ENCODE peak calls at places on chromosomes 12 and 14, in nine cellular contexts. J is choroid plexus epithelial cell; X is Jurkat, Clone E6-1; F is fibroblast of lung; O is heart left ventricle; D is GM23338; I is AG04450; P is PC-3; L is right cardiac atrium. K is an unnamed sample.
A peak's percentile ranks its signal among the peaks of the same experiment; 100 is the strongest.

GRCh38 chr12:52331833-52332232 is 10.6 kb upstream of the KRT83 start:
- DNase-seq in L (no peak), P (no peak), X (no peak), F (no peak), D (no peak), O (no peak), J (no peak), I (no peak), K (no peak)

GRCh38 chr12:60148109-60148508 is 552.3 kb downstream of the SLC16A7 start:
- DNase-seq in P (peak; percentile 84), X (no peak), I (peak; percentile 66), F (peak; percentile 82), L (no peak), D (no peak), O (no peak), J (peak; percentile 93), K (peak; percentile 97)

GRCh38 chr12:10361084-10361483 is 28.8 kb downstream of the KLRK1 start:
- DNase-seq in P (peak; percentile 8), J (peak; percentile 65), L (no peak), F (no peak), X (no peak), I (no peak), O (no peak), D (peak; percentile 74), K (no peak)

GRCh38 chr12:131250028-131250950 is 296.6 kb downstream of the ADGRD1 start:
- DNase-seq in F (no peak), O (peak; percentile 27), J (no peak), X (no peak), P (no peak), I (no peak), D (no peak), L (no peak), K (no peak)

GRCh38 chr12:132106921-132107320 is 37.2 kb downstream of the DDX51 start:
- DNase-seq in F (peak; percentile 20), L (no peak), P (peak; percentile 95), I (no peak), O (no peak), D (no peak), X (no peak), J (peak; percentile 72), K (no peak)

GRCh38 chr12:56007148-56007891 is 10.2 kb downstream of the SUOX start:
- DNase-seq in O (peak; percentile 94), D (peak; percentile 98), X (no peak), L (peak; percentile 90), P (peak; percentile 85), I (peak; percentile 53), F (peak; percentile 85), J (peak; percentile 83), K (peak; percentile 82)

GRCh38 chr12:80977356-80977755 is 39.6 kb upstream of the LIN7A start:
- DNase-seq in X (no peak), F (no peak), P (no peak), L (no peak), I (no peak), J (no peak), O (no peak), D (no peak), K (no peak)

GRCh38 chr12:70367268-70368141 is 1.4 kb downstream of the KCNMB4 start:
- DNase-seq in X (no peak), P (no peak), J (peak; percentile 30), F (peak; percentile 15), L (no peak), I (no peak), O (no peak), D (peak; percentile 30), K (peak; percentile 15)

GRCh38 chr14:61653507-61653906 is 41.8 kb upstream of the HIF1A start:
- DNase-seq in D (no peak), P (peak; percentile 94), O (peak; percentile 32), I (peak; percentile 53), J (peak; percentile 70), L (peak; percentile 35), X (no peak), F (peak; percentile 55), K (peak; percentile 82)

GRCh38 chr14:106277503-106277902 is 751.1 kb downstream of the TMEM121 start:
- DNase-seq in F (no peak), D (no peak), I (no peak), O (no peak), J (no peak), P (no peak), L (no peak), X (no peak), K (no peak)

GRCh38 chr12:750356-751191 is 1.8 kb upstream of the WNK1 start:
- DNase-seq in O (no peak), L (no peak), D (no peak), J (no peak), X (no peak), I (no peak), F (no peak), P (no peak), K (no peak)

GRCh38 chr12:62632521-62632920 is 165.9 kb downstream of the MON2 start:
- DNase-seq in I (no peak), X (no peak), D (peak; percentile 72), O (peak; percentile 84), F (peak; percentile 14), P (no peak), L (peak; percentile 67), J (peak; percentile 27), K (peak; percentile 76)

GRCh38 chr12:101747695-101748094 is 8.4 kb upstream of the SYCP3 start:
- DNase-seq in J (no peak), O (no peak), F (no peak), P (no peak), I (no peak), X (no peak), D (no peak), L (no peak), K (no peak)

GRCh38 chr12:131687346-131688125 is 23.4 kb upstream of the SFSWAP start:
- DNase-seq in D (no peak), F (no peak), P (no peak), O (no peak), I (no peak), L (no peak), J (no peak), X (no peak), K (no peak)

GRCh38 chr14:63343878-63344277 is 25.1 kb upstream of the GPHB5 start:
- DNase-seq in I (no peak), O (no peak), L (no peak), P (peak; percentile 87), D (no peak), J (peak; percentile 50), X (no peak), F (peak; percentile 71), K (peak; percentile 6)

GRCh38 chr12:126782083-126782482 is 1484.9 kb upstream of the TMEM132C start:
- DNase-seq in X (no peak), O (no peak), F (no peak), I (no peak), P (no peak), L (no peak), J (no peak), D (no peak), K (no peak)

GRCh38 chr12:54011665-54012532 is 3.1 kb downstream of the HOXC8 start:
- DNase-seq in I (no peak), F (no peak), D (peak; percentile 75), O (no peak), X (no peak), P (no peak), L (no peak), J (no peak), K (no peak)

GRCh38 chr12:53985358-53985899 is 483 bp downstream of the HOXC10 start:
- DNase-seq in L (no peak), J (no peak), O (peak; percentile 9), I (no peak), F (no peak), P (no peak), D (no peak), X (no peak), K (no peak)

GRCh38 chr12:9646794-9647622 is 22.5 kb upstream of the CLEC2D start:
- DNase-seq in F (peak; percentile 36), L (no peak), X (peak; percentile 55), O (no peak), D (peak; percentile 30), I (no peak), P (peak; percentile 1), J (peak; percentile 48), K (peak; percentile 13)

GRCh38 chr12:124569375-124570148 is 2.1 kb upstream of the NCOR2 start:
- DNase-seq in O (no peak), D (no peak), X (no peak), L (no peak), I (no peak), J (peak; percentile 30), P (no peak), F (no peak), K (no peak)

GRCh38 chr14:77025744-77026165 is 2.8 kb downstream of the IRF2BPL start:
- DNase-seq in O (no peak), D (peak; percentile 46), P (no peak), J (no peak), F (no peak), L (no peak), I (no peak), X (no peak), K (no peak)

GRCh38 chr14:103074699-103075341 is 9.2 kb upstream of the LBHD2 start:
- DNase-seq in O (peak; percentile 90), D (peak; percentile 57), X (no peak), P (peak; percentile 45), I (no peak), J (no peak), F (no peak), L (peak; percentile 94), K (peak; percentile 36)
- H3K4me3 ChIP-seq in O (peak overlapping the region; percentile 51), D (peak overlapping the region; percentile 84), X (no peak overlapping the region), P (peak overlapping the region; percentile 72), I (no peak overlapping the region), J (no peak overlapping the region), F (peak overlapping the region; percentile 45), L (peak overlapping the region; percentile 38), K (peak overlapping the region; percentile 59)

GRCh38 chr14:98200621-98201020 is 1071.4 kb downstream of the BCL11B start:
- DNase-seq in I (no peak), L (no peak), J (no peak), F (no peak), D (no peak), O (no peak), X (no peak), P (no peak), K (no peak)
- H3K4me3 ChIP-seq in I (no peak overlapping the region), L (no peak overlapping the region), J (no peak overlapping the region), F (no peak overlapping the region), D (no peak overlapping the region), O (no peak overlapping the region), X (no peak overlapping the region), P (no peak overlapping the region), K (no peak overlapping the region)

DNA sequence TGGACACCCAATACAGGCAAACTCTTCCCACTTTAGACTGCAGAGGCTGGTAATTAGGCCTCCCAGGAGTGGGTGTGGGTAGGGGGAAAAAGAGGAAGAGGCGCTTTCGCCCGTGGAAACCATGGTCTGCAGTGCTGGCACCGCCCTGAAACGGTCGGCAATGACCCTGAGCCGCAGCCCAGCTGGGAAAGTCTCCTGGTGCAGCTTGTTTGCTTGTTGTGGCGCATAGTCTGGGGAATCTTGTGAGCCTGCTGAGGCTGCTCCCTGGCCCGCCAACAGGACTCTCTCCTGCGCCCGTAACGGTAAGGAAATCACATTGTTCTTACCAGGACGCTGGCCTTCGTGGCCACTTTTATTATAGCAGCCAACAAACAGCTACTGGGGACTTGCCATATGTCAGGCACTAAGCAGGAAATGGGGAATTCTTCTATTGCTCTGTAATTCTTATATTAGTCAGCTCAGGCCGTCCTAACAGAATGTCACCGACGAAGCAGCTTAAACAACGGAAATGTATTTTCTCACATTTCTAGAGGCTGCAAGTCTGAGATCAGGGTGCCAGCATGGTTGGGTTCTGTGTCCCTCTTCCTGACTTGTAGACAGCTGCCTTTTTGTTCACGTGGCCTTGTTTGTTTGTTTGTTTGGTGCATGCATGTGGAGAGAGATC is 52.5 kb upstream of the RIN3 start:
- DNase-seq in F (peak; percentile 65), L (no peak), P (peak; percentile 17), O (peak; percentile 56), J (peak; percentile 74), X (no peak), I (no peak), D (peak; percentile 39), K (peak; percentile 58)
- H3K4me3 ChIP-seq in F (no peak overlapping the region), L (no peak overlapping the region), P (no peak overlapping the region), O (peak overlapping the region; percentile 14), J (no peak overlapping the region), X (no peak overlapping the region), I (no peak overlapping the region), D (no peak overlapping the region), K (no peak overlapping the region)

GRCh38 chr12:116735951-116736599 is 1.8 kb downstream of the SPRING1 start:
- DNase-seq in I (no peak), F (no peak), P (peak; percentile 50), J (no peak), X (no peak), O (no peak), L (no peak), D (no peak), K (no peak)
- H3K4me3 ChIP-seq in I (peak overlapping the region; percentile 91), F (peak overlapping the region; percentile 93), P (peak overlapping the region; percentile 97), J (peak overlapping the region; percentile 17), X (no peak overlapping the region), O (no peak overlapping the region), L (peak overlapping the region; percentile 90), D (peak overlapping the region; percentile 96), K (peak overlapping the region; percentile 95)